ENCODE peak calls at places on chromosome 1, in five cellular contexts. X, K, U, V and O are unnamed samples.

GRCh38 chr1:154429841-154430611 is 24.9 kb downstream of the IL6R start:
- DNase-seq in X (no peak), K (no peak), U (no peak), V (no peak), O (no peak)

GRCh38 chr1:84571150-84571535 is 3.1 kb downstream of the CTBS start:
- DNase-seq in X (no peak), K (no peak), U (no peak), V (no peak), O (no peak)

GRCh38 chr1:243409284-243409683 is 153.4 kb downstream of the SDCCAG8 start:
- DNase-seq in X (no peak), K (no peak), U (no peak), V (no peak), O (no peak)

GRCh38 chr1:115229016-115229415 is 109.0 kb downstream of the NGF start:
- DNase-seq in X (no peak), K (no peak), U (no peak), V (no peak), O (no peak)

GRCh38 chr1:101080859-101081258 is 55.3 kb upstream of the DPH5 start:
- DNase-seq in X (no peak), K (no peak), U (no peak), V (no peak), O (no peak)

GRCh38 chr1:169427081-169427611 is at the start of gene CCDC181:
- DNase-seq in X (no peak), K (peak), U (peak), V (peak), O (no peak)

GRCh38 chr1:173161510-173162221 is 45.5 kb downstream of the TNFSF4 start:
- DNase-seq in X (peak), K (no peak), U (no peak), V (peak), O (no peak)

GRCh38 chr1:87064309-87064708 is 149.9 kb downstream of the HS2ST1 start:
- DNase-seq in X (no peak), K (no peak), U (no peak), V (no peak), O (no peak)

GRCh38 chr1:230185076-230186001 is 118.3 kb downstream of the GALNT2 start:
- DNase-seq in X (no peak), K (no peak), U (no peak), V (no peak), O (no peak)

GRCh38 chr1:172513480-172513879 is 19.5 kb upstream of the SUCO start:
- DNase-seq in X (no peak), K (no peak), U (no peak), V (no peak), O (no peak)

GRCh38 chr1:50750021-50750619 is 209.9 kb downstream of the FAF1 start:
- DNase-seq in X (peak), K (peak), U (peak), V (peak), O (peak)

GRCh38 chr1:183135336-183135735 is 50.7 kb upstream of the LAMC2 start:
- DNase-seq in X (no peak), K (no peak), U (no peak), V (no peak), O (no peak)

GRCh38 chr1:226662704-226663326 is 76.3 kb downstream of the ITPKB start:
- DNase-seq in X (peak), K (no peak), U (peak), V (peak), O (peak)

DNA sequence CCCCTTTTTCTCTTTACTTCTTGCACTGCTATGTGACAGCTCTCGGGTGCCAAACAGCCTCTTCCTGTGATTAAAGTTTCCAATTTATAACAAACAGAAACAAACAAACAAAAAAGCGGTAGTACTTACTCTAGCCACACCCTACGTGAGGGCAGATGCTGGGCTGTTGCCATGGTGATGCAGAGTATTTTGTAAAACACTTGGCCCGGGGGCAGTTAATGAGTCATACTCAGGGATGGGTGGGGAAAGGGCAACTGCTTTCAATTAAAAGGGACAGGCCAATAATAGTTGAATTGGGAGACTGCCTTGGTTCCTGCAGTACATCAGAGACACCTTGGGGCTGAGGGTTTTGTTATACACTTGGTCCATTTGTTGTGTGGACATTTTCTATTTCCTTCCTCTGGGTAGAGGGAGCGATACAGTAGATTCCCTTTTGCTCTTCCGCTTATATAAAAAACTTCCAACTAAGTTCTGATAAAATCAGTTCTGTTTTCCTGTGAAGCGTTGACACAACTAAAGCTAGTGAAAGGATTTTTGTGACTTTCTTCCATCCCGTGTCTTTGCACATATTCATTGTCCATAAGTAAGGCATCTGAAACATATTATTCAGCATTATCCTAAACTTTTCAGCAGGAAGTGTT is 36.5 kb upstream of the THEM4 start:
- DNase-seq in X (peak), K (peak), U (peak), V (peak), O (no peak)
- H3K4me3 ChIP-seq in X (no peak), K (no peak), U (no peak), V (no peak), O (no peak)

GRCh38 chr1:17696417-17697301 is 58.5 kb upstream of the ACTL8 start:
- DNase-seq in X (peak), K (peak), U (no peak), V (peak), O (no peak)
- TF ChIP-seq CTCF in X (peak), K (peak), U (peak), V (peak), O (no peak)

DNA sequence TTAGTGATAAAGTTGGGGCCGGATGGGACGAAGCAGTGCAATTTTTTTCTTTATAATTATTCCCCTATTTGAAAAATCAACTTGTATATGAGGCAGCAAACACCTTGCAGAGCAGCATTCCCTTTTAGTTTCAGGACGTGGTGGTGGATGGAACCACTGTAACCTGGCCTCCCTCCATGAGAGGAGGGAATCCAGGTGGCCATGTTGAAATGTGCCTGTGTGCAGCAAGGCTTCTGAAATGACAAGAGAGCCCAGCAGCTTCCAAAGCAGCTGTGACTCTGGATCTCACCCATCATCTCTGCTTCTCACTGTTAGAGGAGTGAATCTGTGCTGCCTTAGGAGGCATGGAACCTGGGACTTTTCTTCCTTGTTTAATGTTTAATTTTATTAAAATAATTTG is 42.3 kb downstream of the NFIA start:
- DNase-seq in X (no peak), K (no peak), U (no peak), V (no peak), O (no peak)
- H3K4me3 ChIP-seq in X (no peak), K (no peak), U (no peak), V (no peak), O (no peak)

DNA sequence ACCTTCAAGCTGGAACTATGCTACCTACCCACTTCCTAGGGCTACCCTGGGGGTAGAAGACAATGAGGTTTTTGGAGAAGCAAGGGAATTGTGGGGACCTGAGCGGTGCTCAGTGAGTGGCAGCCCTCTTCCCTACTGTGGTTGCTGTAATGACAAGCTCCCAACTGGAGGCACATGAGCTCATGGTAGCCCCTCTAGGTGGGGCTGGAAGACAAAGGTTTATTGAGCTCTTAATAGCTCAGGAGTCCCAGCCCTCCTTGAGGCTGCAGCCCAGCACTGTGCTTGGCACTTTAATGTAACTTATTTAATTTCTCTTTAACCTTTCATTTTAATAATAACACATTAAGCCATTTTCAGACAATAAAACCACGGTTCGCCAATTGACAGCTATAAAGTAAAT is 528.9 kb downstream of the OMA1 start:
- DNase-seq in X (no peak), K (peak), U (no peak), V (no peak), O (no peak)
- TF ChIP-seq CTCF in X (no peak), K (no peak), U (no peak), V (no peak), O (no peak)

DNA sequence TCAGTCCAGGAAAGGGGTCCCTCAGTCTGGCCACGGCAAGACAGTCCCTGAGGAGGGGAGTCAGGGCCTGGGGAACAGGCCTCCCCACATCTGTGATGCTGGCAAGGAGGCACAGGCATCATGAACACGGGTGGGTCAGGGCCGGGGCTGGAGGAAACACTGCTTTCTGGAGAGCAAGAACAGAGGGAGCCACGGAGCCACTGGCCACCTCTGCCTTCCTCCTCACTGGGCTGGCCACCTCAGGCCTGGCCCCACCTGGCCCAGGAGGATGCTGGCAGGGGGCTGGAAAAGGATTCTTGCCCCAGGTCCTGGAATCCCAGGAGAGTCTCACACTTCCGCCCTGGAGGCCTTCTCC is 15.7 kb downstream of the BLACAT1 start:
- DNase-seq in X (no peak), K (no peak), U (no peak), V (no peak), O (no peak)
- H3K4me3 ChIP-seq in X (no peak), K (no peak), U (no peak), V (no peak), O (peak)

GRCh38 chr1:47402591-47402990 is 13.5 kb upstream of the FOXE3 start:
- DNase-seq in X (no peak), K (no peak), U (no peak), V (no peak), O (no peak)

GRCh38 chr1:47399841-47400144 is 16.3 kb upstream of the FOXE3 start:
- DNase-seq in X (no peak), K (no peak), U (no peak), V (no peak), O (no peak)

GRCh38 chr1:47403321-47403720 is 12.8 kb upstream of the FOXE3 start:
- DNase-seq in X (no peak), K (no peak), U (no peak), V (no peak), O (no peak)

GRCh38 chr1:47399138-47399840 is 16.8 kb upstream of the FOXE3 start:
- DNase-seq in X (no peak), K (no peak), U (no peak), V (no peak), O (peak)

DNA sequence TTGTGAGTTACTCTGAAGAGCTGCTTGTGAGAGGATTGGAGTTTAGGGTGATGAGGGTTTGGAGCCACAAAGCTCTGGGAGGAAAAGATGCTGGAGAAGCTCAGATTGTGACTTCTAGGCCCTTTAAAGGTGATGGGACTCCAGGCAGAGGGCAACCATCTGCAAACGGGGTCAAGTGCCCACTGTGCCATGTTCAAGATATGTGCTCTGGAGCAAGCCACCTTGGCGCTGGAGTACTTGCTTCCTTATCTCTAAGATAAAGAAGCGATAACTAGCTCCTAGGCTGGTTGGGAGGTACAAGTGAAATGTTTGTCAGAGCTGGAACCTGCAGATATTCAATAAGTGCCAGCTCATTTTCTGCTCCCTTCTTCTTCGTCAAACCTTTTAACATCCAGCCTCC is 14.3 kb upstream of the FOXE3 start:
- DNase-seq in X (no peak), K (no peak), U (no peak), V (no peak), O (no peak)
- TF ChIP-seq CTCF in X (no peak), K (no peak), U (no peak), V (no peak), O (no peak)